ENCODE peak calls at places on chromosomes 1 and 21, in ten cellular contexts. D, J, V, K, N, P, M, W, I and X are unnamed samples.

GRCh38 chr1:206476058-206476457 is 5.8 kb downstream of the IKBKE start:
- DNase-seq in P (no peak), J (no peak), N (no peak), W (no peak), V (no peak), M (no peak), D (no peak), I (no peak), K (no peak), X (no peak)

GRCh38 chr1:208506812-208507211 is 262.6 kb upstream of the PLXNA2 start:
- DNase-seq in K (no peak), J (no peak), N (no peak), V (no peak), M (no peak), W (no peak), D (no peak), P (no peak), I (no peak), X (no peak)

GRCh38 chr1:243421784-243422183 is 165.9 kb downstream of the SDCCAG8 start:
- DNase-seq in J (peak; percentile 64), I (no peak), W (peak; percentile 91), P (no peak), V (peak; percentile 60), K (no peak), D (peak; percentile 75), M (peak; percentile 39), N (no peak), X (no peak)

GRCh38 chr1:115929846-115930245 is 46.5 kb upstream of the SLC22A15 start:
- DNase-seq in I (no peak), W (peak; percentile 47), D (no peak), N (no peak), M (no peak), V (no peak), J (no peak), P (peak; percentile 9), K (no peak), X (no peak)

GRCh38 chr1:85617582-85618237 is 37.1 kb downstream of the CCN1 start:
- DNase-seq in N (no peak), I (no peak), D (peak; percentile 52), W (peak; percentile 69), K (no peak), V (no peak), J (no peak), P (no peak), M (no peak), X (no peak)

GRCh38 chr1:2175681-2176454 is 18.7 kb downstream of the FAAP20 start:
- DNase-seq in D (no peak), I (no peak), J (no peak), W (no peak), N (no peak), P (no peak), K (no peak), M (no peak), V (no peak), X (no peak)

GRCh38 chr21:42566524-42567180 is 53.0 kb downstream of the SLC37A1 start:
- DNase-seq in D (no peak), N (peak; percentile 27), V (no peak), I (no peak), P (no peak), K (no peak), W (no peak), M (peak; percentile 9), J (no peak), X (no peak)

GRCh38 chr1:101004061-101004460 is 21.5 kb downstream of the DPH5 start:
- DNase-seq in P (no peak), M (no peak), K (no peak), D (no peak), I (no peak), N (no peak), W (no peak), J (peak; percentile 12), V (no peak), X (no peak)

GRCh38 chr1:156165083-156165482 is 11.7 kb downstream of the SEMA4A start:
- DNase-seq in J (no peak), N (no peak), W (no peak), I (no peak), P (no peak), M (no peak), D (no peak), K (no peak), V (no peak), X (no peak)

GRCh38 chr1:109249654-109250401 is 489 bp downstream of the CELSR2 start:
- DNase-seq in J (no peak), N (no peak), V (peak; percentile 56), P (no peak), I (no peak), M (no peak), K (no peak), D (no peak), W (no peak), X (no peak)

GRCh38 chr1:108584320-108584968 is 24.5 kb downstream of the EEIG2 start:
- DNase-seq in K (no peak), V (no peak), N (no peak), M (no peak), I (no peak), D (no peak), W (peak; percentile 26), P (no peak), J (no peak), X (no peak)

DNA sequence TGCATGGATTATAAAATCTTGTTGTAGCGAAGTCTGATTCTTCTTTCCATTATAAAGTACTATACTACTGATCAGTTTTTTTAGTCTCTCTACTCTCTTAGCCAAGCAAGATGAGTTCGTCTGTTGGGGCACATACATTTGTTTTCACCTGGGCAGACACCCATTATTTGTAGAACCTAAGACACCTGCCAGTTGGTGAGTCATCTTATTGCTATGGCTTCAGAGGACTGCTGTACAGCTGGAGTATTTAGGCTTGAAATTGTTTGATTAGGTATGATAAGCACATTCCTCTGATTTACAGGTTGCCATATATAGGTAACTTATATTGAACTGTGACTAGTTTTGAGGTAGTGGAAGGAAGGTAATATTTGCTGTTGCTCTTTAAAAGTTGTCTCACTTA is 17.2 kb downstream of the RBM15 start:
- DNase-seq in P (no peak), N (no peak), J (no peak), W (no peak), M (no peak), I (no peak), D (no peak), V (no peak), K (no peak), X (no peak)
- H3K27ac ChIP-seq in P (no peak overlapping the region), N (no peak overlapping the region), J (no peak overlapping the region), W (no peak overlapping the region), M (no peak overlapping the region), I (no peak overlapping the region), D (no peak overlapping the region), V (no peak overlapping the region), K (no peak overlapping the region), X (no peak overlapping the region)

GRCh38 chr1:59520194-59520593 is 223.3 kb downstream of the FGGY start:
- DNase-seq in D (peak; percentile 39), W (peak; percentile 60), I (no peak), P (no peak), M (no peak), K (peak; percentile 69), V (no peak), N (no peak), J (no peak), X (no peak)
- H3K27ac ChIP-seq in D (peak overlapping the region; percentile 96), W (no peak overlapping the region), I (no peak overlapping the region), P (no peak overlapping the region), M (no peak overlapping the region), K (peak overlapping the region; percentile 78), V (peak overlapping the region; percentile 86), N (no peak overlapping the region), J (no peak overlapping the region), X (no peak overlapping the region)

GRCh38 chr1:93172778-93173177 is 7.4 kb downstream of the TMED5 start:
- DNase-seq in K (no peak), V (no peak), M (no peak), N (no peak), J (peak; percentile 21), I (no peak), W (peak; percentile 25), P (no peak), D (no peak), X (no peak)

GRCh38 chr1:93171549-93172050 is 8.6 kb downstream of the TMED5 start:
- DNase-seq in N (no peak), D (no peak), M (no peak), V (no peak), W (peak; percentile 4), P (no peak), K (no peak), I (no peak), J (no peak), X (no peak)
- H3K27ac ChIP-seq in N (no peak overlapping the region), D (no peak overlapping the region), M (no peak overlapping the region), V (no peak overlapping the region), W (no peak overlapping the region), P (no peak overlapping the region), K (no peak overlapping the region), I (no peak overlapping the region), J (no peak overlapping the region), X (no peak overlapping the region)

GRCh38 chr1:27527223-27527856 is 37.4 kb upstream of the WASF2 start:
- DNase-seq in D (no peak), K (peak; percentile 56), M (peak; percentile 68), J (peak; percentile 97), N (peak; percentile 55), V (peak; percentile 87), I (no peak), P (no peak), W (no peak), X (no peak)
- H3K27ac ChIP-seq in D (no peak overlapping the region), K (peak overlapping the region; percentile 88), M (peak overlapping the region; percentile 51), J (peak overlapping the region; percentile 20), N (peak overlapping the region; percentile 75), V (peak overlapping the region; percentile 94), I (peak overlapping the region; percentile 37), P (peak overlapping the region; percentile 65), W (no peak overlapping the region), X (peak overlapping the region; percentile 75)

DNA sequence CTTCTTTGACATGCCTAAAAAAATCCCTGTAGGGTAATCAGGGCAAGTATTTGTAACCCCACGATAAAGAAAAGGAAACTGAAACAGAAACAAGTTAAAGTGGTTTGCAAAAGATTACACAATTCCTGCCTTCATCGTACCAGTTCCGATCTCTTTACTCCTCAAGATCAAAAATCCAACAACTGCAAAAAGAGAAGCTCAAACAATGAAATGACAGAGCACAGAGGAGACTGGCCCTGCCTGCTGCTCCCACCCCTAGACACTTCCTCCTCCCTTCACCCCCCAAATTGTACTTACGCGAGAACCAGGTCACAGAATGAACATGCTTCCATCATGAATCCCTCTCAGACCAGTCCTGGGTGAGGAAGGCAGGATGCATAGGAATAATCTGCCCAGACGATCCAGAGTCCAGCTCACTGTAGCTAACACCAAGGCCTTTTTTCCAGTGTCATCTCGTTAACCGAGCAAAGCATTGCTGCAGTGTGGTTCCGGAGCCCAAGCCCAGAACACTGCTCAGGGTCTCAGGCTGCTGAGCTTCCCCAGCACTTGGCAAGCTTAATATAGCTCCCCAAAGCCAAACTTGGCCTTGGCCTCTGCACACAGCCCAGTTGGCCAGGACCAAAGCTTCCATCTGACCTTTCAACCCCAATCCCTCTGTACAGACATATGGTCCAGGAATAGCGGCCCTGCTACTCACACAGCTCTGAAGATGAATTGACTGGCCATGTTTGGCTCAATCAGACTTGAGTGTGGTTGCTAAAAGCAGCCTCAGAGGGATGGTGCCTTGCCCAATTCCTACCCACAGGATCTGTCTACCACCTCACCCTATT is 20.3 kb downstream of the RXRG start:
- DNase-seq in M (no peak), J (no peak), V (peak; percentile 60), K (no peak), N (no peak), W (no peak), I (no peak), P (no peak), D (no peak), X (no peak)
- H3K27ac ChIP-seq in M (no peak overlapping the region), J (no peak overlapping the region), V (peak overlapping the region; percentile 78), K (peak overlapping the region; percentile 90), N (no peak overlapping the region), W (no peak overlapping the region), I (no peak overlapping the region), P (no peak overlapping the region), D (no peak overlapping the region), X (peak overlapping the region; percentile 14)